ENCODE peak calls at places on chromosome 10, in six cellular contexts. W, T, K, E, Q and U are unnamed samples.

GRCh38 chr10:127845756-127846155 is 47.0 kb downstream of the CLRN3 start:
- DNase-seq in T (no peak), K (no peak), Q (no peak), W (no peak), E (no peak), U (no peak)

GRCh38 chr10:91380873-91381561 is 29.1 kb upstream of the HECTD2 start:
- DNase-seq in T (peak; percentile 67), W (no peak), E (no peak), Q (no peak), K (no peak), U (peak; percentile 11)

GRCh38 chr10:96415150-96415895 is 56.5 kb upstream of the OPALIN start:
- DNase-seq in W (no peak), K (no peak), T (no peak), Q (no peak), E (no peak), U (no peak)

GRCh38 chr10:129772472-129773358 is 191.4 kb downstream of the EBF3 start:
- DNase-seq in Q (no peak), W (no peak), K (no peak), E (no peak), T (no peak), U (no peak)

GRCh38 chr10:12800302-12800701 is 201.2 kb downstream of the CCDC3 start:
- DNase-seq in K (no peak), T (no peak), Q (no peak), E (no peak), W (no peak), U (no peak)

GRCh38 chr10:102416181-102417094 is 2.1 kb downstream of the PSD start:
- DNase-seq in K (no peak), E (no peak), Q (no peak), T (no peak), W (no peak), U (no peak)

GRCh38 chr10:84822926-84823325 is 494.5 kb downstream of the CCSER2 start:
- DNase-seq in T (no peak), E (no peak), Q (no peak), W (no peak), K (no peak), U (no peak)

GRCh38 chr10:90743291-90743690 is 114.5 kb downstream of the HTR7 start:
- DNase-seq in Q (no peak), E (no peak), K (no peak), W (no peak), T (no peak), U (no peak)

GRCh38 chr10:4653160-4653559 is 172.8 kb upstream of the AKR1E2 start:
- DNase-seq in T (no peak), K (no peak), Q (no peak), W (no peak), E (no peak), U (peak; percentile 60)

GRCh38 chr10:114543456-114543855 is 114.6 kb downstream of the ABLIM1 start:
- DNase-seq in T (no peak), Q (no peak), E (no peak), K (no peak), W (no peak), U (no peak)

GRCh38 chr10:52874541-52874940 is 102.0 kb upstream of the MBL2 start:
- DNase-seq in Q (no peak), K (no peak), T (no peak), E (no peak), W (no peak), U (no peak)

GRCh38 chr10:24849051-24849450 is 103.4 kb downstream of the PRTFDC1 start:
- DNase-seq in E (no peak), K (no peak), W (peak; percentile 19), Q (no peak), T (no peak), U (no peak)

GRCh38 chr10:7117806-7118674 is 292.8 kb downstream of the SFMBT2 start:
- DNase-seq in Q (no peak), E (no peak), K (no peak), T (no peak), W (no peak), U (no peak)

GRCh38 chr10:118669020-118669766 is 73.7 kb upstream of the PRLHR start:
- DNase-seq in W (no peak), E (no peak), Q (no peak), K (no peak), T (peak; percentile 81), U (no peak)

GRCh38 chr10:99812177-99812576 is 29.7 kb downstream of the ABCC2 start:
- DNase-seq in K (no peak), T (no peak), E (no peak), Q (no peak), W (no peak), U (no peak)

GRCh38 chr10:15528478-15529239 is 157.6 kb upstream of the FAM171A1 start:
- DNase-seq in Q (no peak), T (no peak), E (no peak), W (no peak), K (no peak), U (no peak)

GRCh38 chr10:119817991-119818888 is 54.4 kb downstream of the MCMBP start:
- DNase-seq in T (peak; percentile 91), W (no peak), E (no peak), Q (no peak), K (no peak), U (peak; percentile 94)

GRCh38 chr10:110456523-110457091 is 41.1 kb upstream of the DUSP5 start:
- DNase-seq in E (no peak), Q (no peak), T (no peak), K (no peak), W (peak; percentile 65), U (no peak)

GRCh38 chr10:122674781-122675180 is 24.9 kb downstream of the C10orf120 start:
- DNase-seq in K (no peak), W (no peak), Q (no peak), E (no peak), T (no peak), U (no peak)

GRCh38 chr10:5434017-5434753 is 21.8 kb downstream of the NET1 start:
- DNase-seq in E (peak; percentile 41), T (peak; percentile 47), Q (no peak), K (no peak), W (peak; percentile 73), U (peak; percentile 79)

GRCh38 chr10:131126321-131127121 is 185.0 kb downstream of the TCERG1L start:
- DNase-seq in E (no peak), T (no peak), K (no peak), W (no peak), Q (no peak), U (no peak)

GRCh38 chr10:3692331-3692860 is 92.6 kb downstream of the KLF6 start:
- DNase-seq in E (no peak), W (no peak), Q (no peak), K (no peak), T (no peak), U (no peak)

GRCh38 chr10:58714436-58714835 is 201.8 kb downstream of the BICC1 start:
- DNase-seq in K (no peak), E (no peak), W (no peak), Q (no peak), T (no peak), U (no peak)
- TF ChIP-seq CTCF in K (no peak), E (no peak), W (no peak), Q (no peak), T (no peak), U (no peak)

DNA sequence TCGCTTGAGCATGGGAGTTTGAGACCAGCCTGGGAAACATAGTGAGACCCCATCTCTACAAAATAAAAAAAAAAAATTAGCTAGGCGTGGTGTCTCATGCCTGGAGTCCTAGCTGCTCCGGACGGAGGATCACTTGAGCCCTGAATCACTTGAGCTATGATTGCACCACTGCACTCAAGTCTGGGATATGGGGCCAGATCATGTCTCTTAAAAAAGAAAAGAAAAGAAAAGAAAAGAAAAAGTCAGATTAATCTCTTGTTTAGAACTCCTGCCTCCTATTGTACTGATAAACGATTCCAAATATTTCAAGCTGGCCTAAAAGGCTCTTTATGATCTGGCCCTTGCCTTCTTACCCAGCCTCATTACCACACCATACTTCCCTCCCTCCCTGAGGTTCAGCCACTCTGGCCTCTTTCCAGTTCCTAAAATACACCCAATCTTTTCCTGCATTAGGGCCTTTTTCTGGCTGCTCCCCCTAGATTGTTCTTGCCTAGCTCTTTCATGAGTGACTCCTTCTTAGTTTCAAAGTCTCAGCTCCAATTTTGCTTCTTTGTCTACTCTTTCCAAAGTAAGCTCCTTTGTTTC is 41.7 kb downstream of the VCL start:
- DNase-seq in E (no peak), Q (no peak), T (no peak), K (no peak), W (no peak), U (no peak)
- TF ChIP-seq REST in E (no peak), Q (no peak), T (no peak), K (no peak), W (no peak), U (no peak)

GRCh38 chr10:29533696-29534285 is 101.0 kb downstream of the SVIL start:
- DNase-seq in T (no peak), E (no peak), W (peak; percentile 16), K (no peak), Q (no peak), U (no peak)

GRCh38 chr10:29534590-29534989 is 100.2 kb downstream of the SVIL start:
- DNase-seq in W (no peak), E (no peak), K (no peak), Q (no peak), T (no peak), U (no peak)

GRCh38 chr10:29535012-29535777 is 99.6 kb downstream of the SVIL start:
- DNase-seq in W (peak; percentile 80), Q (no peak), T (peak; percentile 71), E (peak; percentile 93), K (peak; percentile 22), U (peak; percentile 77)

GRCh38 chr10:29537799-29538198 is 97.0 kb downstream of the SVIL start:
- DNase-seq in K (no peak), T (no peak), Q (no peak), W (no peak), E (no peak), U (no peak)

GRCh38 chr10:29535778-29536459 is 98.9 kb downstream of the SVIL start:
- DNase-seq in W (no peak), E (no peak), T (no peak), Q (no peak), K (no peak), U (no peak)
- TF ChIP-seq CTCF in W (peak; percentile 30), E (no peak), T (no peak), Q (no peak), K (peak; percentile 63), U (no peak)

DNA sequence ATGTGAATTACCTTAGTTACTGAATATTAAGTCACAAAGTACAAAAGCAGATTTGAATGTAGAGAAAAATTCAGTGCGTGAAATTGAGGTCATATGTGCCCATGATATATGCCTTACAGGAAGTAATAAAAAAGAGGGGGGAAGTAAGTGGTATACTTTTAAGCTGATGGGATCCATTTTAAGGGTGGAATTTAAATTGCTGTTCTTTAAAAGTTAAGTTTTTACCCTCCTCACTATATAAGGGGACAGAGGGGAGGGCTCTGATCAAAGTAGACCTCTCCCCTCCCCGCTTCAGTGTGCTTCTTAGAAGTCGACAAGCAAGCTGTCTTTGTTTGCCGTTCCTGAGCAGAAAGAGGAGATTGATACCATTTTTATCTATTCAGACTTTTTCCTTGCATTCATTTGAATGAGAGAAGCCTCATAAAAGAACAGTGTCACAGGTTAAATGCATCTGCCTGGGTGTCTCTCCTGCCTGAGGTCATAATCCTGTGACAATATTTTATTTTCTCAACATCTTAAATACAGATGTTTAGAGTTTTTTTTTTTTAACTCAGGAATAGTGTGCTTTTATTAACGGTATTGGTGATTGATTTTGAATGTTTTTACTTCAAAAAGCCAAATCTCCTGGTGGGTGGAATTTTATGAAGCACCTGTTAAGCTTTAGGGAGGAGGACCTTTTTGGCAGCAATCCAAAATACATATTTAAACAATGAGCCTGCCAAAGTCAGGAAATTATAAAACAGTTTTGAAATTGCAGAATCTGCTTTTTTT is 141.6 kb downstream of the KAT6B start:
- DNase-seq in K (no peak), E (peak; percentile 37), W (peak; percentile 5), T (no peak), Q (no peak), U (peak; percentile 17)
- TF ChIP-seq REST in K (no peak), E (no peak), W (no peak), T (no peak), Q (no peak), U (no peak)

GRCh38 chr10:132904169-132904813 is 38.1 kb downstream of the CFAP46 start:
- DNase-seq in E (peak; percentile 39), K (peak; percentile 51), W (peak; percentile 46), Q (peak; percentile 26), T (peak; percentile 90), U (peak; percentile 70)
- TF ChIP-seq CTCF in E (peak; percentile 89), K (peak; percentile 99), W (peak; percentile 62), Q (peak; percentile 86), T (peak; percentile 72), U (peak; percentile 88)